ENCODE peak calls at places on chromosome 16, in four cellular contexts. W is endodermal cell, L is GM12878, M is neuronal stem cell. T is an unnamed sample.

GRCh38 chr16:3094289-3095027 is 4.6 kb downstream of the ZSCAN10 start:
- DNase-seq in W (peak), L (no peak), M (no peak), T (peak)

GRCh38 chr16:57592591-57593003 is 35.8 kb upstream of the ADGRG1 start:
- DNase-seq in W (no peak), L (no peak), M (no peak), T (no peak)

GRCh38 chr16:88049561-88050545 is 98.6 kb downstream of the BANP start:
- DNase-seq in W (no peak), L (no peak), M (no peak), T (no peak)

GRCh38 chr16:85557083-85557975 is 55.8 kb upstream of the GSE1 start:
- DNase-seq in W (peak), L (no peak), M (no peak), T (no peak)

GRCh38 chr16:79792952-79793351 is 192.4 kb upstream of the MAF start:
- DNase-seq in W (no peak), L (no peak), M (no peak), T (no peak)

GRCh38 chr16:65071371-65072311 is 50.2 kb downstream of the CDH11 start:
- DNase-seq in W (no peak), L (no peak), M (no peak), T (peak)

GRCh38 chr16:10946308-10946707 is 1.9 kb downstream of the CLEC16A start:
- DNase-seq in W (peak), L (no peak), M (no peak), T (no peak)

GRCh38 chr16:66596986-66597848 is 7.3 kb upstream of the CMTM3 start:
- DNase-seq in W (no peak), L (no peak), M (no peak), T (no peak)

GRCh38 chr16:50525716-50526115 is 22.5 kb upstream of the NKD1 start:
- DNase-seq in W (peak), L (no peak), M (no peak), T (no peak)

GRCh38 chr16:50167603-50168002 is 14.5 kb downstream of the TENT4B start:
- DNase-seq in W (no peak), L (no peak), M (no peak), T (no peak)

GRCh38 chr16:20906225-20906870 is 5.8 kb downstream of the LYRM1 start:
- DNase-seq in W (no peak), L (no peak), M (no peak), T (peak)

GRCh38 chr16:75559564-75560372 is 3.7 kb upstream of the TMEM231 start:
- DNase-seq in W (peak), L (no peak), M (no peak), T (no peak)

GRCh38 chr16:74199842-74200124 is 96.8 kb upstream of the PSMD7 start:
- DNase-seq in W (no peak), L (no peak), M (no peak), T (no peak)

GRCh38 chr16:50598936-50599361 is 50.8 kb downstream of the NKD1 start:
- DNase-seq in W (no peak), L (no peak), M (no peak), T (no peak)

GRCh38 chr16:49092704-49093103 is 188.9 kb downstream of the CBLN1 start:
- DNase-seq in W (no peak), L (no peak), M (no peak), T (no peak)

GRCh38 chr16:55116165-55116894 is 185.7 kb downstream of the IRX5 start:
- DNase-seq in W (no peak), L (no peak), M (no peak), T (no peak)

GRCh38 chr16:2518823-2519710 is 1.1 kb upstream of the AMDHD2 start:
- DNase-seq in W (no peak), L (no peak), M (no peak), T (no peak)

GRCh38 chr16:23113185-23113584 is 36.1 kb downstream of the USP31 start:
- DNase-seq in W (no peak), L (no peak), M (no peak), T (no peak)

GRCh38 chr16:75526032-75526790 is 9.7 kb downstream of the CHST5 start:
- DNase-seq in W (no peak), L (no peak), M (no peak), T (no peak)

GRCh38 chr16:11604783-11605563 is 18.3 kb upstream of the LITAF start:
- DNase-seq in W (no peak), L (no peak), M (no peak), T (peak)

GRCh38 chr16:88373927-88374492 is 8.7 kb upstream of the ZNF469 start:
- DNase-seq in W (no peak), L (no peak), M (no peak), T (no peak)

GRCh38 chr16:56795011-56795410 is 65.1 kb downstream of the NUP93 start:
- DNase-seq in W (no peak), L (no peak), M (no peak), T (peak)

GRCh38 chr16:1151424-1152122 is 1.3 kb upstream of the CACNA1H start:
- DNase-seq in W (peak), L (no peak), M (no peak), T (no peak)

GRCh38 chr16:84610385-84610784 is 7.5 kb downstream of the COTL1 start:
- DNase-seq in W (no peak), L (no peak), M (no peak), T (no peak)

GRCh38 chr16:1505073-1505844 is 12.1 kb downstream of the TELO2 start:
- DNase-seq in W (no peak), L (no peak), M (no peak), T (no peak)

GRCh38 chr16:23940111-23940510 is 104.3 kb downstream of the PRKCB start:
- DNase-seq in W (peak), L (no peak), M (no peak), T (no peak)

GRCh38 chr16:86222541-86222940 is 287.8 kb upstream of the FOXF1 start:
- DNase-seq in W (peak), L (no peak), M (no peak), T (no peak)

GRCh38 chr16:70576431-70577255 is 53.0 kb downstream of the SF3B3 start:
- DNase-seq in W (peak), L (peak), M (no peak), T (peak)

GRCh38 chr16:7171151-7171550 is 161.5 kb upstream of the RBFOX1 start:
- DNase-seq in W (no peak), L (no peak), M (no peak), T (no peak)

GRCh38 chr16:56729736-56730662 is at the start of gene NUP93:
- DNase-seq in W (peak), L (peak), M (peak), T (peak)

GRCh38 chr16:87570938-87571867 is 31.1 kb upstream of the JPH3 start:
- DNase-seq in W (peak), L (no peak), M (no peak), T (peak)

GRCh38 chr16:27256861-27257260 is 11.7 kb downstream of the NSMCE1 start:
- DNase-seq in W (no peak), L (no peak), M (no peak), T (no peak)

GRCh38 chr16:27254262-27254811 is 14.2 kb downstream of the NSMCE1 start:
- DNase-seq in W (no peak), L (peak), M (no peak), T (peak)

GRCh38 chr16:27257271-27257670 is 11.3 kb downstream of the NSMCE1 start:
- DNase-seq in W (no peak), L (no peak), M (no peak), T (no peak)

GRCh38 chr16:27259710-27260109 is 8.9 kb downstream of the NSMCE1 start:
- DNase-seq in W (no peak), L (no peak), M (no peak), T (peak)

GRCh38 chr16:27258241-27258734 is 10.3 kb downstream of the NSMCE1 start:
- DNase-seq in W (no peak), L (no peak), M (no peak), T (peak)
- H3K9ac ChIP-seq in W (no peak), L (no peak), M (no peak), T (peak)

GRCh38 chr16:12649356-12649755 is 154.3 kb downstream of the CPPED1 start:
- DNase-seq in W (no peak), L (no peak), M (no peak), T (no peak)
- H3K9ac ChIP-seq in W (no peak), L (no peak), M (no peak), T (no peak)

GRCh38 chr16:4183258-4184037 is 58.4 kb downstream of the SRL start:
- DNase-seq in W (peak), L (peak), M (peak), T (peak)

GRCh38 chr16:4184038-4184702 is 57.7 kb downstream of the SRL start:
- DNase-seq in W (peak), L (no peak), M (no peak), T (no peak)

GRCh38 chr16:4180511-4180910 is 61.4 kb downstream of the SRL start:
- DNase-seq in W (no peak), L (no peak), M (no peak), T (no peak)

GRCh38 chr16:4179763-4180260 is 62.1 kb downstream of the SRL start:
- DNase-seq in W (no peak), L (no peak), M (no peak), T (no peak)

DNA sequence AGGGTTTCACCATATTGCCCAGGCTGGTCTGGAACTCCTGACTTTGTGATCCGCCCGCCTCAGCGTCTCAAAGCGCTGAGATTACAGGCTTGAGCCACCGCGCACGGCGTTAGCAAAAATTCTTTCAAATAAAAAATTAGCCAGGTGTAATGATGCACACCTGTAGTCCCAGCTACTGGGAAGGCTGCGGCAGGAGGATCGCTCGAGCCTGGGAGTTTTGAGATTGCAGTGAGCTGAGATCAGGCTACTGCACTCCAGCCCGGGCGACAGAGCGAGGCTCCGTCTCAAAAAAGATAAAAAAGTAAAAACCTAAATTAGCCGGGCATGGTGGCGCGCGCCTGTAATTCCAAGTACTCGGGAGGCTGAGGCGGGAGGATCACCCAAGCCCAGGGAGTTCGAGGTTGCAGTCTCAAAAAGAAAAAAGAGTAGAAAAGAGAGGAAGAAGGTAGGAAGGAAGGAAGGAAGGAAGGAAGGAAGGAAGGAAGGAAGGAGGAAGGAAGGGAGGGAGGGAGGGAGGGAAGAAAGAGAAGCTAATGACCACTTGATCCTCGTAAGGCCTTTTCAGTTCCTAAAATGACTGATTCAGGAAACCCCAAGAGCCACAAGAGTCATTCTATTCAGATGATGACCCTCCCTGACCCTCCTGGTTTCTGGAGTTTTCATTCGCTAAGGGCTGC is 59.2 kb downstream of the SRL start:
- DNase-seq in W (no peak), L (no peak), M (no peak), T (no peak)
- H3K9ac ChIP-seq in W (peak), L (no peak), M (no peak), T (no peak)

DNA sequence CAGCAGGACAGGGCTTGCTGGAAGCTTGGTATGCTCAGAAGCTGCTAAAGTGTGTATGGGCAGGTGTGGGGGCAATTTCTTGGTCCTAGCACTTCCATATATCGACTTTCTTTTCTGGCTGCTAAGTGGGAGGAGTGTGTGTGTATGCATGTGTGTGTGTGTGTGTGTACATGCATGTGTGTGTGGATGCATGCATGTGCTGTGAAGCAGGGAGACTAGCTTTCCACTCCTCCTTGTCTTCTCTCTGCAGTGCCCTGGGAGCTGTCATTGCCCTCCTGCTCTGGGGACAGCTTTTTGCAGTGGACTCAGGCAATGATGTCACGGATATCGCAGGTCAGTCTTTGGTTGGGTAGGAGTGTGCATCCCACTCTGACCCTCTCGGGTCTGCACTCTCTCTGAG is 1.6 kb downstream of the HP start:
- DNase-seq in W (no peak), L (no peak), M (no peak), T (no peak)
- H3K9ac ChIP-seq in W (no peak), L (no peak), M (peak), T (no peak)

GRCh38 chr16:9094008-9094846 is 2.8 kb downstream of the HAPSTR1 start:
- DNase-seq in W (no peak), L (no peak), M (no peak), T (no peak)
- H3K9ac ChIP-seq in W (peak), L (peak), M (no peak), T (peak)

DNA sequence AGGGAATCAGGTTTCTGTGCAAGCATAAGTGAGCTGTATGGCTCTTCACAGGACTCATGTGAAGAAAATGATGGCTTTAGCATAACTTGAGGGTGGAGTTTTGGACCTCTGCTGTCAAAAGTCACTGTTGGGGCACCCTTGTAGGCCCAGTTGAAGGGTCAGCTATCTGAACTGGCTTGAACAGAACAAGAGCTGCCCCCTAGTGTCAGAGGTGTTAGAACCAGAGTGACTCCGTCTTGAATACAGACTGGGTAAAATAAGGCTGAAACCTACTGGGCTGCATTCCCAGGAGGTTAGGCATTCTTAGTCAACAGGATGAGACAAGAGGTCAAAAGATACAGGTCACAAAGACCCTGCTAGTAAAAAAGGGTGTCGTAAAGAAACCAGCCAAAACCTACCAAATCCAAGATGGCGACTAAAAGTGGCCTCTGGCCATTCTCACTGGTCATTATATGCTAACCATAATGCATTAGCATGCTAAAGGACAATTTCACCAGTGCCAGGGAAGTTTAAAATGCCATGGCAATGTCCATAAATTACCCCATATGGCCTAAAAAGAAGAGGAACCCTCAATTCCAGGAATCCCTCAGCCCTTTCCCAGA is 484.0 kb upstream of the ERCC4 start:
- DNase-seq in W (peak), L (no peak), M (no peak), T (no peak)
- H3K9ac ChIP-seq in W (no peak), L (no peak), M (no peak), T (no peak)

DNA sequence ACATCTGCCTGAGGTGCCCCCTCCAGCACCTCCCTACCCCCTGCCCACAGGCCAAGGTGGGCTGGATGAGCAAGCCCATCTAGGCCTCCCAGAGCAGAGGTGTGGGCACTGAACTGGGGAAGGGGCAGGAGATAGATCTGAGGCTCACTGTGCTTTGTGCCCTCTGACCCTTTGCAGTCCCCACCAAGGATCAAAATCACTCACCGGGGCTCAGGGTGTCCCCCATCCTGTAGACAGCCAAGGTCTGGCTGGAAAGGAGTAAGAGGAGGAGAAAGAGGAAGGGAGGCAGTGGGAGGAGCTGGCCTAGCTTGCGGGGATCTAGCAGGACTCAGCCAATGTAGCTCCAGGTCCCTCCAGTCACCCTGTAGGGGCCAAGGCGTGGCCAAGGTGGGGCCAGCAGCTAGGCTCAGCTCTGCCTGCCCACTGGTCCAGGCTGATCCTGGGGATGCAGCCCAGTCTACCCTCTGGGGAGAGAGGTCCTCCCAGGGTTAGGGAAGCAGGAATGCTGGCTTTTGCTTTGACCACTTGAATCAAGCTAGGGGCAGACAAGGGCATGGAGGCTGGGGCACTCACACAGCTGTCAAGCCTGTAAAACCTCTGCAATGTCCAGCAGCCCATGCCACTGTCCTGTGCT is 1.8 kb downstream of the SLC12A4 start:
- DNase-seq in W (peak), L (no peak), M (no peak), T (peak)
- H3K9ac ChIP-seq in W (no peak), L (peak), M (peak), T (peak)

GRCh38 chr16:15856217-15856616 is 611 bp downstream of the MYH11 start:
- DNase-seq in W (no peak), L (no peak), M (no peak), T (no peak)
- H3K9ac ChIP-seq in W (no peak), L (no peak), M (no peak), T (no peak)

GRCh38 chr16:81713295-81713772 is 65.8 kb upstream of the PLCG2 start:
- DNase-seq in W (peak), L (no peak), M (no peak), T (no peak)
- H3K9ac ChIP-seq in W (no peak), L (no peak), M (peak), T (no peak)

GRCh38 chr16:27315333-27316037 is 1.7 kb downstream of the IL4R start:
- DNase-seq in W (peak), L (no peak), M (no peak), T (peak)
- H3K9ac ChIP-seq in W (no peak), L (peak), M (peak), T (peak)

T was measured in endothelial cell of umbilical vein.